ENCODE peak calls at places on chromosomes 5 and 9, in six cellular contexts. One of them, this sample, is unnamed.

GRCh38 chr9:100098241-100098886 is 436 bp downstream of the ERP44 start:
- DNase-seq in stomach: peak
- DNase-seq in prostate gland: peak
- DNase-seq in HCT116: peak
- DNase-seq in transverse colon: peak
- DNase-seq in adrenal gland: peak
- DNase-seq in this sample: peak

GRCh38 chr9:99264070-99264469 is 42.0 kb downstream of the SEC61B start:
- DNase-seq in prostate gland: no peak
- DNase-seq in HCT116: peak
- DNase-seq in stomach: no peak
- DNase-seq in transverse colon: no peak
- DNase-seq in adrenal gland: no peak
- DNase-seq in this sample: peak

GRCh38 chr5:133441166-133441815 is 171.1 kb downstream of the FSTL4 start:
- DNase-seq in HCT116: no peak
- DNase-seq in prostate gland: no peak
- DNase-seq in transverse colon: no peak
- DNase-seq in stomach: no peak
- DNase-seq in adrenal gland: no peak
- DNase-seq in this sample: no peak

GRCh38 chr9:134544388-134545212 is 97.0 kb upstream of the COL5A1 start:
- DNase-seq in adrenal gland: peak
- DNase-seq in stomach: no peak
- DNase-seq in prostate gland: no peak
- DNase-seq in HCT116: no peak
- DNase-seq in transverse colon: no peak
- DNase-seq in this sample: no peak

GRCh38 chr9:31542384-31543055 is 841.9 kb upstream of the ACO1 start:
- DNase-seq in transverse colon: peak
- DNase-seq in HCT116: no peak
- DNase-seq in stomach: no peak
- DNase-seq in prostate gland: no peak
- DNase-seq in adrenal gland: peak
- DNase-seq in this sample: no peak

GRCh38 chr5:150139334-150139733 is 16.3 kb downstream of the PDGFRB start:
- DNase-seq in transverse colon: no peak
- DNase-seq in HCT116: no peak
- DNase-seq in prostate gland: no peak
- DNase-seq in stomach: no peak
- DNase-seq in adrenal gland: no peak
- DNase-seq in this sample: no peak

GRCh38 chr5:124847907-124848306 is 101.5 kb upstream of the ZNF608 start:
- DNase-seq in HCT116: no peak
- DNase-seq in prostate gland: no peak
- DNase-seq in transverse colon: no peak
- DNase-seq in stomach: no peak
- DNase-seq in adrenal gland: no peak
- DNase-seq in this sample: no peak

GRCh38 chr9:17520264-17521058 is 58.4 kb upstream of the SH3GL2 start:
- DNase-seq in HCT116: no peak
- DNase-seq in transverse colon: no peak
- DNase-seq in stomach: no peak
- DNase-seq in adrenal gland: no peak
- DNase-seq in prostate gland: no peak
- DNase-seq in this sample: no peak

GRCh38 chr5:64900618-64901017 is 131.9 kb downstream of the CWC27 start:
- DNase-seq in HCT116: no peak
- DNase-seq in adrenal gland: no peak
- DNase-seq in stomach: no peak
- DNase-seq in transverse colon: no peak
- DNase-seq in prostate gland: no peak
- DNase-seq in this sample: no peak

GRCh38 chr5:93088997-93089396 is 492.0 kb downstream of the NR2F1-AS1 start:
- DNase-seq in prostate gland: no peak
- DNase-seq in transverse colon: no peak
- DNase-seq in adrenal gland: no peak
- DNase-seq in HCT116: no peak
- DNase-seq in stomach: no peak
- DNase-seq in this sample: no peak

GRCh38 chr9:3525088-3525835 is 539 bp downstream of the RFX3 start:
- DNase-seq in prostate gland: no peak
- DNase-seq in stomach: no peak
- DNase-seq in adrenal gland: peak
- DNase-seq in HCT116: no peak
- DNase-seq in transverse colon: no peak
- DNase-seq in this sample: peak

GRCh38 chr5:157819502-157820125 is 39.3 kb downstream of the CLINT1 start:
- DNase-seq in transverse colon: no peak
- DNase-seq in adrenal gland: no peak
- DNase-seq in HCT116: no peak
- DNase-seq in prostate gland: no peak
- DNase-seq in stomach: no peak
- DNase-seq in this sample: no peak

GRCh38 chr9:125931211-125931610 is 184.0 kb downstream of the PBX3 start:
- DNase-seq in transverse colon: no peak
- DNase-seq in adrenal gland: no peak
- DNase-seq in prostate gland: no peak
- DNase-seq in HCT116: no peak
- DNase-seq in stomach: no peak
- DNase-seq in this sample: no peak

GRCh38 chr5:32713396-32714381 is 2.6 kb downstream of the NPR3 start:
- DNase-seq in adrenal gland: peak
- DNase-seq in transverse colon: peak
- DNase-seq in prostate gland: peak
- DNase-seq in stomach: no peak
- DNase-seq in HCT116: no peak
- DNase-seq in this sample: peak

GRCh38 chr5:60929024-60929423 is 15.8 kb downstream of the ERCC8 start:
- DNase-seq in adrenal gland: no peak
- DNase-seq in HCT116: no peak
- DNase-seq in stomach: no peak
- DNase-seq in transverse colon: no peak
- DNase-seq in prostate gland: no peak
- DNase-seq in this sample: no peak

GRCh38 chr5:98774192-98775046 is 956 bp downstream of the RGMB start:
- DNase-seq in transverse colon: peak
- DNase-seq in HCT116: no peak
- DNase-seq in prostate gland: peak
- DNase-seq in stomach: peak
- DNase-seq in adrenal gland: peak
- DNase-seq in this sample: peak
- TF ChIP-seq POLR2A in transverse colon: peak
- TF ChIP-seq POLR2A in HCT116: no peak
- TF ChIP-seq POLR2A in prostate gland: peak
- TF ChIP-seq POLR2A in stomach: no peak
- TF ChIP-seq POLR2A in adrenal gland: peak
- TF ChIP-seq POLR2A in this sample: no peak

GRCh38 chr9:127611796-127612790 is at the start of gene STXBP1:
- DNase-seq in HCT116: peak
- DNase-seq in stomach: peak
- DNase-seq in transverse colon: peak
- DNase-seq in prostate gland: peak
- DNase-seq in adrenal gland: peak
- DNase-seq in this sample: peak
- TF ChIP-seq POLR2A in HCT116: peak
- TF ChIP-seq POLR2A in stomach: no peak
- TF ChIP-seq POLR2A in transverse colon: no peak
- TF ChIP-seq POLR2A in prostate gland: peak
- TF ChIP-seq POLR2A in adrenal gland: peak
- TF ChIP-seq POLR2A in this sample: peak

GRCh38 chr5:180990889-180991257 is 2.2 kb downstream of the BTNL3 start:
- DNase-seq in transverse colon: peak
- DNase-seq in adrenal gland: no peak
- DNase-seq in stomach: no peak
- DNase-seq in HCT116: no peak
- DNase-seq in prostate gland: no peak
- DNase-seq in this sample: no peak
- TF ChIP-seq POLR2A in transverse colon: no peak
- TF ChIP-seq POLR2A in adrenal gland: no peak
- TF ChIP-seq POLR2A in stomach: no peak
- TF ChIP-seq POLR2A in HCT116: no peak
- TF ChIP-seq POLR2A in prostate gland: no peak
- TF ChIP-seq POLR2A in this sample: no peak

DNA sequence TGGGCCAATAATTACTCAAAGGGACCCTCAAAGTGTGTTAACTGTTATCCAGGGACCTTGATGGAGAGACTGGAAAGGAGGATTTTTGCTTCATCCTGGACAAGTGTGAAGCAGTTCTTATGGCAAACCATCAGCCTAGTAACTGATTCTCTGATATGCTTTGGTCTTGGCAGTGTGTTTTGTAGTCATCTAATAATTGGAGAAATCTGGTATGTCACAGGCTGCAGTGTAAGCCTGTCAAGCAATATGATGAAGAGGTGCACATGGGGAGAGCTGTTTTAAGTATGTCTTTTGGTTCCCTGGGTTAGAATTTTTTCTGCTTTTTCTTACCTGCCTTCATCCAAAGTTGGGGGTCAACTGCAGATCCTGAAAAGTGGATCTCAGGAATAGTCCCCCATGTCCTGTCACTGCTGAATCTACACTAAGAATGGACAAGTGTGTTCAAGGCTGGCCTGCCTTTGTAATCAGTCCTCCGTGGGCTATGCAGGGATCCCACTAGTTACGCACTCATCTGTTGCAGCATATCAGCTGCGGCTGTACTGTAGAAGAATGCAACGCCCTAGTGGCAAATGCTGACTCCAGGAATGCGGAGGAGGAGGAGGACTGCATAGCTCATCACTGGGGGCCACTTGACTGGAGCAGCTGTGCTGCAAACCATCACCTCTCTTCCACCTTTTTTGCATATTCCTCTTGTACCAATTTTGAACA is 1.9 kb downstream of the SPTAN1 start:
- DNase-seq in adrenal gland: peak
- DNase-seq in prostate gland: no peak
- DNase-seq in HCT116: peak
- DNase-seq in stomach: peak
- DNase-seq in transverse colon: peak
- DNase-seq in this sample: no peak
- TF ChIP-seq POLR2A in adrenal gland: peak
- TF ChIP-seq POLR2A in prostate gland: no peak
- TF ChIP-seq POLR2A in HCT116: no peak
- TF ChIP-seq POLR2A in stomach: no peak
- TF ChIP-seq POLR2A in transverse colon: peak
- TF ChIP-seq POLR2A in this sample: no peak

GRCh38 chr5:159263569-159263905 is 447 bp downstream of the UBLCP1 start:
- DNase-seq in HCT116: no peak
- DNase-seq in transverse colon: no peak
- DNase-seq in adrenal gland: no peak
- DNase-seq in prostate gland: no peak
- DNase-seq in stomach: no peak
- DNase-seq in this sample: no peak

GRCh38 chr5:159257629-159258283 is 5.3 kb upstream of the UBLCP1 start:
- DNase-seq in prostate gland: no peak
- DNase-seq in HCT116: no peak
- DNase-seq in transverse colon: no peak
- DNase-seq in adrenal gland: no peak
- DNase-seq in stomach: no peak
- DNase-seq in this sample: no peak

GRCh38 chr5:159262472-159262858 is 625 bp upstream of the UBLCP1 start:
- DNase-seq in HCT116: peak
- DNase-seq in transverse colon: no peak
- DNase-seq in stomach: no peak
- DNase-seq in prostate gland: no peak
- DNase-seq in adrenal gland: no peak
- DNase-seq in this sample: no peak

GRCh38 chr5:159258361-159258760 is 4.7 kb upstream of the UBLCP1 start:
- DNase-seq in stomach: no peak
- DNase-seq in prostate gland: no peak
- DNase-seq in transverse colon: no peak
- DNase-seq in HCT116: no peak
- DNase-seq in adrenal gland: no peak
- DNase-seq in this sample: no peak

DNA sequence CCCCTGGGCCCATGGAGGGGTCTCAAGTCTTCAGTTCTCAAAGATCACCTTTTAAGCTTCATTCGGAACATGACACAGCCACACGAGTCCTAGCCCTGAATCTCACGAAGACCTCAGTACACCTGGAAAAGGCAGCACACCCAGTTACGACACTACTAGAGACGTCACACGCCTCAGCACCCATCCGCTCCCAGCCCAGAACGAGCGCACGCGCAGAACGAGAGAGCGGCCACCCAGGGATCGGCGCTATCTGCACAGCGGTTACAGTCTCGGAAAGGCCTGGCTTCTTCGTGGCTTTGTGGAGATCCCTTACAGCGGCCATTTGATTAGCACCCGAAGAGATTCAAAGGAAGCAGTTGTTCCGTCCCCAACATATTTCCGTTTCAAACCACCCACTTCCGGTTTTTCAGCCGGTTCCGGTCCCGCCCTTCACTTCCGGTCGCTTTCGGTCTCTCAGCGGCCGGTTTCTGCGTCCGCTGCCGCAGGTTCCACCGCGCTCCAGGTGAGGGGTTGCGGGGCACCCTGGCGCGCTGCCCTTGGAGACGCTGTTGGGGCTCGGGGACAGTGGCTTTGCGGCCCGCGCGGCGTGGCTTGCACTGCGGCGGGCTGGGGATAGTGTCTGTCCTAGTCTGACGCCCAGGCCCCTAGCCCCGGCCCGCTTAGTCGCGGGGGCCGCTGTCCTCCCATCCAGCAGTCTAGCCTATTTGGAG is at the start of gene UBLCP1:
- DNase-seq in adrenal gland: peak
- DNase-seq in transverse colon: peak
- DNase-seq in HCT116: peak
- DNase-seq in prostate gland: peak
- DNase-seq in stomach: peak
- DNase-seq in this sample: peak
- TF ChIP-seq POLR2A in adrenal gland: peak
- TF ChIP-seq POLR2A in transverse colon: peak
- TF ChIP-seq POLR2A in HCT116: peak
- TF ChIP-seq POLR2A in prostate gland: peak
- TF ChIP-seq POLR2A in stomach: no peak
- TF ChIP-seq POLR2A in this sample: peak

GRCh38 chr9:133114451-133114885 is 6.6 kb downstream of the RALGDS start:
- DNase-seq in HCT116: no peak
- DNase-seq in transverse colon: no peak
- DNase-seq in adrenal gland: peak
- DNase-seq in prostate gland: no peak
- DNase-seq in stomach: no peak
- DNase-seq in this sample: no peak

GRCh38 chr9:133117271-133118178 is 3.5 kb downstream of the RALGDS start:
- DNase-seq in prostate gland: peak
- DNase-seq in adrenal gland: peak
- DNase-seq in stomach: peak
- DNase-seq in transverse colon: no peak
- DNase-seq in HCT116: no peak
- DNase-seq in this sample: no peak

GRCh38 chr9:133116346-133117231 is 4.5 kb downstream of the RALGDS start:
- DNase-seq in stomach: no peak
- DNase-seq in adrenal gland: peak
- DNase-seq in prostate gland: no peak
- DNase-seq in HCT116: no peak
- DNase-seq in transverse colon: no peak
- DNase-seq in this sample: no peak

GRCh38 chr9:133114886-133115603 is 6.0 kb downstream of the RALGDS start:
- DNase-seq in stomach: no peak
- DNase-seq in adrenal gland: peak
- DNase-seq in HCT116: no peak
- DNase-seq in transverse colon: no peak
- DNase-seq in prostate gland: no peak
- DNase-seq in this sample: no peak

GRCh38 chr9:133115604-133116345 is 5.3 kb downstream of the RALGDS start:
- DNase-seq in HCT116: no peak
- DNase-seq in prostate gland: no peak
- DNase-seq in stomach: no peak
- DNase-seq in transverse colon: no peak
- DNase-seq in adrenal gland: peak
- DNase-seq in this sample: peak
- TF ChIP-seq POLR2A in HCT116: no peak
- TF ChIP-seq POLR2A in prostate gland: no peak
- TF ChIP-seq POLR2A in stomach: no peak
- TF ChIP-seq POLR2A in transverse colon: no peak
- TF ChIP-seq POLR2A in adrenal gland: peak
- TF ChIP-seq POLR2A in this sample: no peak

This sample was measured in erythroblast.